ENCODE peak calls at places on chromosomes 5 and 9, in seven cellular contexts. M is left cardiac atrium, L is cardiac fibroblast, E is LoVo, A is SW480, I is HTR-8/SVneo, V is GM12865. Y is an unnamed sample.
A peak's percentile ranks its signal among the peaks of the same experiment; 100 is the strongest.

GRCh38 chr5:54443264-54443663 is 12.2 kb upstream of the HSPB3 start:
- DNase-seq in V (peak; percentile 45), E (no peak), I (peak; percentile 54), A (peak; percentile 13), M (no peak), L (peak; percentile 68), Y (no peak)

GRCh38 chr5:1171340-1171941 is 30.0 kb upstream of the SLC6A19 start:
- DNase-seq in V (no peak), E (no peak), L (peak; percentile 47), M (peak; percentile 16), I (peak; percentile 52), A (no peak), Y (no peak)

GRCh38 chr5:39513236-39513635 is 88.5 kb upstream of the DAB2 start:
- DNase-seq in A (peak; percentile 12), M (no peak), L (no peak), I (no peak), E (no peak), V (no peak), Y (no peak)

GRCh38 chr5:173886157-173886556 is 2.0 kb upstream of the CPEB4 start:
- DNase-seq in L (no peak), V (no peak), M (no peak), A (no peak), I (no peak), E (no peak), Y (no peak)

GRCh38 chr5:81006955-81007636 is 46.9 kb downstream of the RASGRF2 start:
- DNase-seq in E (no peak), A (peak; percentile 26), V (no peak), M (no peak), I (no peak), L (no peak), Y (peak; percentile 38)

GRCh38 chr9:111271481-111272080 is 58.4 kb downstream of the OR2K2 start:
- DNase-seq in M (no peak), V (no peak), I (no peak), A (no peak), L (no peak), E (no peak), Y (no peak)

GRCh38 chr5:57493034-57493433 is 10.4 kb upstream of the ACTBL2 start:
- DNase-seq in V (no peak), E (peak; percentile 20), A (no peak), M (no peak), I (no peak), L (peak; percentile 69), Y (no peak)

GRCh38 chr9:96719538-96720315 is 58.2 kb downstream of the ZNF510 start:
- DNase-seq in I (no peak), M (peak; percentile 25), V (no peak), L (no peak), E (no peak), A (no peak), Y (no peak)

GRCh38 chr9:33225319-33226152 is 14.4 kb upstream of the SPINK4 start:
- DNase-seq in I (peak; percentile 61), E (peak; percentile 80), V (peak; percentile 82), M (peak; percentile 43), L (peak; percentile 82), A (peak; percentile 75), Y (peak; percentile 73)

GRCh38 chr5:66974256-66974655 is 222.3 kb downstream of the CD180 start:
- DNase-seq in I (no peak), E (no peak), A (no peak), M (no peak), L (no peak), V (no peak), Y (no peak)

GRCh38 chr9:110121170-110121569 is 86.8 kb downstream of the C9orf152 start:
- DNase-seq in I (no peak), V (no peak), M (no peak), L (no peak), A (no peak), E (no peak), Y (no peak)

Y was measured in effector memory CD8-positive, alpha-beta T cell.